ENCODE peak calls at places on chromosomes 4 and X, in eight cellular contexts. X is heart left ventricle, H is testis, D is vagina, J is right lobe of liver, I is suprapubic skin, T is thyroid gland, F is ovary. G is an unnamed sample.

GRCh38 chr4:118911162-118911791 is 22.6 kb downstream of the SYNPO2 start:
- DNase-seq in X (no peak), H (no peak), D (no peak), J (no peak), I (no peak), T (no peak), F (no peak), G (no peak)

GRCh38 chrX:93673056-93673868 is at the start of gene NAP1L3:
- DNase-seq in X (peak), H (peak), D (no peak), J (peak), I (peak), T (peak), F (peak), G (peak)

GRCh38 chr4:185801471-185801870 is 10.5 kb downstream of the SORBS2 start:
- DNase-seq in X (no peak), H (no peak), D (no peak), J (no peak), I (no peak), T (no peak), F (no peak), G (no peak)

GRCh38 chr4:99811850-99812249 is 4.8 kb upstream of the DAPP1 start:
- DNase-seq in X (no peak), H (peak), D (no peak), J (no peak), I (no peak), T (no peak), F (no peak), G (no peak)

GRCh38 chr4:929096-929765 is 2.9 kb downstream of the GAK start:
- DNase-seq in X (no peak), H (no peak), D (no peak), J (no peak), I (peak), T (no peak), F (peak), G (no peak)

GRCh38 chrX:55132416-55132815 is 43.6 kb downstream of the PAGE2 start:
- DNase-seq in X (no peak), H (no peak), D (no peak), J (no peak), I (no peak), T (no peak), F (no peak), G (no peak)

GRCh38 chr4:37603070-37603468 is 83.1 kb downstream of the RELL1 start:
- DNase-seq in X (peak), H (peak), D (no peak), J (peak), I (peak), T (peak), F (peak), G (peak)

GRCh38 chrX:36721990-36722389 is 286.2 kb upstream of the FAM47C start:
- DNase-seq in X (no peak), H (no peak), D (no peak), J (no peak), I (no peak), T (no peak), F (no peak), G (no peak)

GRCh38 chr4:22692736-22693135 is at the start of gene GBA3:
- DNase-seq in X (no peak), H (no peak), D (no peak), J (peak), I (no peak), T (no peak), F (no peak), G (no peak)

GRCh38 chr4:71389149-71389840 is 50.5 kb downstream of the SLC4A4 start:
- DNase-seq in X (peak), H (peak), D (no peak), J (no peak), I (no peak), T (no peak), F (no peak), G (no peak)

GRCh38 chr4:112668131-112668530 is 31.2 kb downstream of the LARP7 start:
- DNase-seq in X (no peak), H (no peak), D (no peak), J (no peak), I (no peak), T (no peak), F (no peak), G (no peak)

GRCh38 chrX:9249452-9249851 is 215.4 kb upstream of the TBL1X start:
- DNase-seq in X (no peak), H (no peak), D (no peak), J (no peak), I (no peak), T (no peak), F (no peak), G (no peak)

GRCh38 chr4:1008840-1009646 is 2.4 kb upstream of the FGFRL1 start:
- DNase-seq in X (peak), H (no peak), D (no peak), J (peak), I (no peak), T (peak), F (no peak), G (no peak)

DNA sequence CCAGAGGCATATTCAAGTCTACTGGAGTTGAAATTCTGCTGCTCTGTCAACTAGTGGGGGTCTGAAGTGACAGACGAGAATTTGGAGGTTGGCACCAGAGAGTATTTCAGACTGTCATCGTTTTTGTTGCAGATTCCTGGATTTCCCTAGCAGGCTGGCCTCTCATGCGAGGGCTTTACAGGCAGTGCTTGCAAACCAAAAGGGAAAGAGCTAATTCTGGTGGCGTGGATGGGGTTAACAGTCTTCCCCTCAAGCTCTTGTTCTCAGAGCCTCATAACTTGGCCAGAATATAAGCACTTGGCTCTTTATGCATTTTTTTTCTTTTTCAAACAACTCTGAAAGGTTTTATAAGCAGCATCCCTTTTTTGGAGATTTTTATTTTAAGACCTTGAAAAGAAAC is at the start of gene SPARCL1:
- DNase-seq in X (peak), H (peak), D (no peak), J (no peak), I (no peak), T (peak), F (peak), G (no peak)
- TF ChIP-seq POLR2A in X (peak), H (no peak), D (no peak), J (no peak), I (no peak), T (peak), F (no peak), G (no peak)

DNA sequence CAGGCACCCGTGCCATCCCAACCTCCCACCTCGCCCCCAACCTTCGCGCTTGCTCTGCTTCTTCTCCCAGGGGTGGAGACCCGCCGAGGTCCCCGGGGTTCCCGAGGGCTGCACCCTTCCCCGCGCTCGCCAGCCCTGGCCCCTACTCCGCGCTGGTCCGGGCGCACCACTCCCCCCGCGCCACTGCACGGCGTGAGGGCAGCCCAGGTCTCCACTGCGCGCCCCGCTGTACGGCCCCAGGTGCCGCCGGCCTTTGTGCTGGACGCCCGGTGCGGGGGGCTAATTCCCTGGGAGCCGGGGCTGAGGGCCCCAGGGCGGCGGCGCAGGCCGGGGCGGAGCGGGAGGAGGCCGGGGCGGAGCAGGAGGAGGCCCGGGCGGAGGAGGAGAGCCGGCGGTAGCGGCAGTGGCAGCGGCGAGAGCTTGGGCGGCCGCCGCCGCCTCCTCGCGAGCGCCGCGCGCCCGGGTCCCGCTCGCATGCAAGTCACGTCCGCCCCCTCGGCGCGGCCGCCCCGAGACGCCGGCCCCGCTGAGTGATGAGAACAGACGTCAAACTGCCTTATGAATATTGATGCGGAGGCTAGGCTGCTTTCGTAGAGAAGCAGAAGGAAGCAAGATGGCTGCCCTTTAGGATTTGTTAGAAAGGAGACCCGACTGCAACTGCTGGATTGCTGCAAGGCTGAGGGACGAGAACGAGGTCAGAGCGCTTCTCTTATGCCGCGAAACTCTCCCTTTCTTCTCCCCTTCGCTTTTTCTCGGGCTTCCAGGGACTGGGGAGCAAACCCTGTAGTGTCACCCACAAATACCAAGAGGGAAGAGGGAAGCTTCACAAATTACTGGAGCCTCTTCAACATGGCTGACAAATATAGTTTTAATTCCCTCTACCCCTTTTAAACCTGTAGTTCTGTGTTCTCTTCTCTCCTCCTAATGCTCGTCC is at the start of gene TET2:
- DNase-seq in X (peak), H (peak), D (peak), J (peak), I (peak), T (peak), F (peak), G (peak)
- TF ChIP-seq POLR2A in X (peak), H (no peak), D (no peak), J (peak), I (peak), T (peak), F (no peak), G (peak)

GRCh38 chrX:44482575-44482974 is 60.1 kb downstream of the FUNDC1 start:
- DNase-seq in X (no peak), H (no peak), D (no peak), J (no peak), I (no peak), T (no peak), F (no peak), G (no peak)
- TF ChIP-seq POLR2A in X (no peak), H (no peak), D (no peak), J (no peak), I (no peak), T (no peak), F (no peak), G (no peak)

DNA sequence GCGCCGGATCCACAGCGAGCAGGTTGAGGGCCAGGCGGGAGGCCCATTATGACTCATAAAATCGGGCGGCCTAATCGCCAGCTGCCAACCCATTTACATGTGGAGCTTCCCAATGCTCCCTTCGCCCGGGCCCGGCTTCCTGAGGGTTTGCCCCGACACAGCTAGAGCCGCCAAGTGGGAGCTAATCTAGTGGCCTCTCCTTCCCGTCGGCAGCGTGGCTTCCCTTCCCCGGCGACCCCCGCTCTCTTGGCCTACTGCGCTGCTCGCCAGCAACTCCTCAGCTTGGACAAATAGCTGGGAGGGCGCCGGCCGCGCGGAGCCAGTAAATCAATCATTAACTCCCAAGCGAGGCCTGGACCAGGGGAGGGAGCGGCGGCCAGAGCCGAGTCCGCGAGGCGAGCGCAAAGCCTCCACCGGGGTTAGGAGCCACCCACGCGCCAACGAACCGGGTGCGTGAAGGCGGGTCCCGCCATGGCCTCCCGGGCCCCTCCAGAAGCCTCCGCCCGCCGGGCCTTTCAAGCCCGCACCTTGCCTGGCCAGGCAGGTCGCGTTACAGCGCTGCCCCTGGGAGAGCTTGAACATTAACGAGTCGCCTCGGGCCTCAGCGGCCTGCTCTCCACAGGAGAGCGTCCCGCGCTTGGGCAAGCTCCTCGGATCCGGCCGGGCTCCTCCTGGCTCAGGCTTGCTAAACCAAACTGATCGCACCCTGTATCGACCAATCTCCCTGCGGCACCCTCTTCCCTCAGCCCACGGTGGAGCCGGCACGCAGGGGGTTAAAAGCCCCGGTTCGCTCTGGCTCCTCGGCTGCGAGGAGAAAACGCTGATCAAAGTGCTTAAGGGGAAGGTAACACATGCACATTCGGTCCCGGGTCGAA is 10.6 kb upstream of the BCOR start:
- DNase-seq in X (peak), H (peak), D (no peak), J (peak), I (no peak), T (peak), F (peak), G (no peak)
- TF ChIP-seq POLR2A in X (no peak), H (no peak), D (no peak), J (peak), I (no peak), T (no peak), F (no peak), G (no peak)

GRCh38 chr4:145181091-145181501 is 707 bp upstream of the OTUD4 start:
- DNase-seq in X (no peak), H (no peak), D (no peak), J (no peak), I (no peak), T (no peak), F (no peak), G (no peak)

GRCh38 chr4:145177906-145178538 is 2.4 kb downstream of the OTUD4 start:
- DNase-seq in X (no peak), H (no peak), D (no peak), J (no peak), I (no peak), T (no peak), F (no peak), G (no peak)

GRCh38 chr4:145180298-145181090 is at the start of gene OTUD4:
- DNase-seq in X (peak), H (peak), D (no peak), J (peak), I (peak), T (peak), F (peak), G (peak)

GRCh38 chr4:145178740-145179139 is 1.6 kb downstream of the OTUD4 start:
- DNase-seq in X (no peak), H (no peak), D (no peak), J (no peak), I (no peak), T (no peak), F (no peak), G (no peak)

GRCh38 chr4:145179201-145179860 is 1.1 kb downstream of the OTUD4 start:
- DNase-seq in X (peak), H (peak), D (no peak), J (peak), I (peak), T (peak), F (peak), G (no peak)
- TF ChIP-seq POLR2A in X (no peak), H (no peak), D (no peak), J (peak), I (peak), T (peak), F (no peak), G (peak)

GRCh38 chr4:171718069-171718468 is 95.1 kb upstream of the GALNTL6 start:
- DNase-seq in X (no peak), H (no peak), D (no peak), J (no peak), I (no peak), T (no peak), F (no peak), G (no peak)

GRCh38 chr4:171717231-171717720 is 95.9 kb upstream of the GALNTL6 start:
- DNase-seq in X (no peak), H (no peak), D (no peak), J (no peak), I (no peak), T (no peak), F (no peak), G (no peak)

GRCh38 chr4:171719691-171720090 is 93.5 kb upstream of the GALNTL6 start:
- DNase-seq in X (no peak), H (no peak), D (no peak), J (no peak), I (no peak), T (no peak), F (no peak), G (no peak)

GRCh38 chr4:171727185-171727584 is 86.0 kb upstream of the GALNTL6 start:
- DNase-seq in X (no peak), H (no peak), D (no peak), J (no peak), I (no peak), T (no peak), F (no peak), G (no peak)

GRCh38 chr4:171721937-171722336 is 91.3 kb upstream of the GALNTL6 start:
- DNase-seq in X (no peak), H (no peak), D (no peak), J (no peak), I (no peak), T (no peak), F (no peak), G (no peak)
- TF ChIP-seq POLR2A in X (no peak), H (no peak), D (no peak), J (no peak), I (no peak), T (no peak), F (no peak), G (no peak)

GRCh38 chrX:150547511-150548115 is 20.8 kb upstream of the MTM1 start:
- DNase-seq in X (peak), H (peak), D (no peak), J (peak), I (peak), T (peak), F (peak), G (peak)
- TF ChIP-seq POLR2A in X (peak), H (no peak), D (no peak), J (peak), I (no peak), T (peak), F (peak), G (no peak)